ENCODE peak calls at places on chromosomes 3 and 15, in seven cellular contexts. R is H9, J is IMR-90, B is H1, L is neuronal stem cell, K is mesenchymal stem cell, G is trophoblast cell. X is an unnamed sample.

GRCh38 chr3:129795596-129795995 is 97.9 kb downstream of the TMCC1 start:
- DNase-seq in L (no peak), K (peak; percentile 3), R (no peak), B (peak; percentile 9), J (peak; percentile 36), G (peak; percentile 93), X (peak; percentile 41)

GRCh38 chr3:12815719-12816118 is 19.2 kb downstream of the CAND2 start:
- DNase-seq in B (no peak), G (no peak), J (no peak), R (no peak), K (no peak), L (no peak), X (no peak)

GRCh38 chr3:131716007-131716406 is 213.2 kb upstream of the MRPL3 start:
- DNase-seq in K (no peak), J (no peak), G (no peak), L (no peak), R (no peak), B (no peak), X (peak; percentile 89)

GRCh38 chr15:40441736-40442531 is 1.2 kb downstream of the BAHD1 start:
- DNase-seq in G (no peak), R (no peak), L (no peak), K (no peak), B (no peak), J (no peak), X (no peak)

GRCh38 chr15:25787855-25788521 is 75.1 kb downstream of the ATP10A start:
- DNase-seq in B (no peak), K (peak; percentile 26), G (no peak), L (no peak), J (peak; percentile 63), R (no peak), X (no peak)

GRCh38 chr3:86986666-86987420 is 4.1 kb downstream of the VGLL3 start:
- DNase-seq in R (no peak), G (no peak), J (peak; percentile 65), L (no peak), B (no peak), K (peak; percentile 40), X (no peak)

GRCh38 chr3:154018100-154018696 is 103.0 kb upstream of the ARHGEF26 start:
- DNase-seq in J (peak; percentile 18), K (peak; percentile 27), B (peak; percentile 21), G (peak; percentile 14), L (peak; percentile 37), R (peak; percentile 77), X (peak; percentile 70)

GRCh38 chr3:66401157-66401550 is 99.7 kb downstream of the LRIG1 start:
- DNase-seq in J (no peak), K (no peak), R (no peak), L (no peak), B (no peak), G (no peak), X (no peak)

GRCh38 chr3:142218703-142219102 is 6.7 kb downstream of the GK5 start:
- DNase-seq in B (no peak), K (no peak), J (peak; percentile 16), L (no peak), G (no peak), R (no peak), X (no peak)

GRCh38 chr3:173635826-173636225 is 238.3 kb downstream of the NLGN1 start:
- DNase-seq in B (no peak), L (no peak), R (no peak), G (no peak), J (no peak), K (no peak), X (no peak)

GRCh38 chr3:188584162-188584529 is 430.2 kb downstream of the LPP start:
- DNase-seq in B (no peak), L (no peak), J (peak; percentile 80), K (peak; percentile 83), G (no peak), R (no peak), X (peak; percentile 36)

GRCh38 chr3:185711255-185711870 is 113.5 kb downstream of the IGF2BP2 start:
- DNase-seq in G (no peak), B (no peak), R (no peak), J (peak; percentile 59), K (peak; percentile 71), L (no peak), X (no peak)

GRCh38 chr3:134776518-134776917 is 18.5 kb upstream of the EPHB1 start:
- DNase-seq in L (no peak), G (no peak), J (no peak), K (no peak), R (no peak), B (no peak), X (no peak)

GRCh38 chr15:82186161-82186560 is 76.4 kb downstream of the EFL1 start:
- DNase-seq in G (no peak), J (no peak), R (no peak), K (no peak), B (no peak), L (no peak), X (no peak)

GRCh38 chr3:124928333-124929202 is 6.0 kb downstream of the MUC13 start:
- DNase-seq in L (peak; percentile 54), G (peak; percentile 62), J (peak; percentile 74), R (peak; percentile 54), K (peak; percentile 69), B (no peak), X (peak; percentile 61)

GRCh38 chr3:94115482-94115881 is 52.6 kb downstream of the NSUN3 start:
- DNase-seq in G (peak; percentile 2), R (no peak), J (peak; percentile 27), B (no peak), K (peak; percentile 22), L (peak; percentile 18), X (peak; percentile 57)

GRCh38 chr15:70650567-70650966 is 112.8 kb downstream of the UACA start:
- DNase-seq in L (no peak), R (no peak), G (no peak), J (no peak), B (no peak), K (no peak), X (no peak)

GRCh38 chr3:197508051-197508451 is 47.7 kb downstream of the BDH1 start:
- DNase-seq in J (no peak), G (no peak), K (no peak), R (no peak), B (no peak), L (no peak), X (peak; percentile 64)

GRCh38 chr15:35774653-35775052 is 228.7 kb upstream of the DPH6 start:
- DNase-seq in G (no peak), J (no peak), B (no peak), K (no peak), L (no peak), R (no peak), X (no peak)

GRCh38 chr3:33299395-33300081 is 22.3 kb downstream of the FBXL2 start:
- DNase-seq in B (no peak), J (peak; percentile 76), K (peak; percentile 49), R (no peak), G (no peak), L (no peak), X (no peak)

GRCh38 chr15:37133619-37134018 is 33.3 kb upstream of the MEIS2 start:
- DNase-seq in K (peak; percentile 52), J (peak; percentile 61), B (no peak), G (no peak), R (no peak), L (no peak), X (no peak)

GRCh38 chr15:90334304-90334731 is 17.8 kb upstream of the ZNF774 start:
- DNase-seq in G (peak; percentile 41), R (no peak), J (no peak), B (no peak), K (no peak), L (no peak), X (no peak)

GRCh38 chr15:90340345-90340744 is 11.7 kb upstream of the ZNF774 start:
- DNase-seq in R (peak; percentile 78), G (peak; percentile 57), B (no peak), J (no peak), K (no peak), L (no peak), X (peak; percentile 84)

GRCh38 chr15:90337256-90337655 is 14.8 kb upstream of the ZNF774 start:
- DNase-seq in L (no peak), B (no peak), J (no peak), G (peak; percentile 29), K (no peak), R (no peak), X (no peak)

GRCh38 chr15:90338483-90338980 is 13.6 kb upstream of the ZNF774 start:
- DNase-seq in J (no peak), L (no peak), G (no peak), R (no peak), K (no peak), B (no peak), X (no peak)

DNA sequence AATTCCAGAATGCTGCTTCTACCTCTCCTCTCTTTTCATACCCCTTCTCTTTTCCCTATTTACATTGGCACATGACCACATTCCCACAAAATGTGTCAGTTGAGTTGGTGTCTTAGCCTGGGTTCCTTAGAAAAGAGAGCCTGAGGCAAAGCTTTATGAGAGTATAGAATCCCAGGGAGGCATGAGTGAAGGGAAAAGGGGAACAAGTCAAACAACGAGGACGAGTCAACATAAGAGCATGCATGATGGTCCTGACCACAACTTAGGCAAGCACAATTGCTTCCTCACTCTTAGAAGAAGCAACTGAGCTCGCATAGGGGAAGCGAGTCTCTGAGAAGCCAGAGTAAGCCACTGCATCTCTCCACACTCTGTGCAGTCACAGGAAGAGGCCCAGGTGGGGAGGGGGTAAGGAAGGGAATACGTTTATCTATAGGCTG is 15.4 kb upstream of the ZNF774 start:
- DNase-seq in L (no peak), K (peak; percentile 52), G (peak; percentile 85), J (peak; percentile 85), R (no peak), B (no peak), X (no peak)
- H3K4me2 ChIP-seq in L (no peak overlapping the region), K (no peak overlapping the region), G (peak overlapping the region; percentile 16), J (no peak overlapping the region), R (no peak overlapping the region), B (no peak overlapping the region), X (no peak overlapping the region)

GRCh38 chr3:172229462-172229861 is 190.1 kb downstream of the FNDC3B start:
- DNase-seq in B (no peak), J (no peak), R (no peak), L (no peak), K (no peak), G (no peak), X (no peak)
- H2BK120ac ChIP-seq in B (no peak overlapping the region), J (no peak overlapping the region), R (no peak overlapping the region), L (no peak overlapping the region), K (no peak overlapping the region), G (no peak overlapping the region), X (no peak overlapping the region)

DNA sequence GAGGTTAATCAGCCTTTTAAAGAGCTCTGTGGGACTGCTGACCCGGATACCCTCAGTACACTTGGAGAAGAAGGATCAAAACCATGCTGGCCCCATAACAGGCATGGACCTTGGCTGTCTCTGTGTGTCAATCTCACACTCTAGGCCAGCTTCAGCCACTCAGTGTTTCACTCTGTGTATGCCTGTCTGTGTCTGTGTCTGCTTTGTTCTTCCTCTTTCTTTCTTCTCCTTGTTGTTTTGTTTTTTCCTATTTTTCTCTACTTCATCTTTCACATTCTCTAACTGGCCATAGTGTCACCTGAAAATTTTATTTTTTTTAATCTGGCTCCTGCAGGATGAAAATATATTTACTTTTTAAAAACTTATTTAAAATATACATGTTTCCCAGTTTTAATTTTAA is 51.1 kb downstream of the SERP1 start:
- DNase-seq in L (no peak), G (no peak), B (no peak), R (no peak), J (peak; percentile 11), K (peak; percentile 6), X (no peak)
- H3K18ac ChIP-seq in L (no peak overlapping the region), G (no peak overlapping the region), B (no peak overlapping the region), R (no peak overlapping the region), J (peak overlapping the region; percentile 87), K (no peak overlapping the region), X (no peak overlapping the region)

DNA sequence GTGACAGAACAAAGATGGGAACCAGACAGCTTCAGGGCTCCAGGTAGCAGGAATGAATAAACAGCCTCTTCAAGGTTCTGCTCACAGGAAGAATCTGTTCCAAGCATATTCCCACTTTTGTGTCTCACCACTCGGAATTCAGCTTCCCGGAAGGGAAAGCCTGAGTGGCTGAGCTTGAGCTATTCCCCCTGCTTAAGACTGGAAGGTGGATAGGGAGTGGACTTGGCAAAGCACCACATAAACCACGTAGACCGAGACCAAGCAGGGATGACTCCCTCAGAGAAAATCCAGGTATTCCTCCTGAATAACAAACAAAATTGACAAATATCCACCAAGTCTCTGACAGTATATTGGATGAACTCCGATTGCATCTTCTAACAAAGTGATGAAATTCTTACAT is 180.2 kb upstream of the NR2F2 start:
- DNase-seq in L (no peak), J (no peak), K (no peak), B (no peak), G (no peak), R (no peak), X (no peak)
- H3K4me2 ChIP-seq in L (no peak overlapping the region), J (no peak overlapping the region), K (no peak overlapping the region), B (no peak overlapping the region), G (no peak overlapping the region), R (no peak overlapping the region), X (no peak overlapping the region)